ENCODE peak calls at places on chromosomes 7 and 10, in ten cellular contexts. One of them, this sample, is unnamed.

GRCh38 chr10:111142082-111142481 is 65.3 kb downstream of the ADRA2A start:
- DNase-seq in NCI-H1092: no peak
- DNase-seq in T-helper 1 cell: no peak
- DNase-seq in Caki2: no peak
- DNase-seq in activated CD8-positive, alpha-beta memory T cell treated with anti-CD3 and anti-CD28 coated beads for 48 hours: no peak
- DNase-seq in suprapubic skin: no peak
- DNase-seq in AG04450: no peak
- DNase-seq in AG09319: no peak
- DNase-seq in naive thymus-derived CD4-positive, alpha-beta T cell: no peak
- DNase-seq in IMR-90: no peak
- DNase-seq in this sample: no peak

GRCh38 chr7:329691-330281 is 39.8 kb downstream of the FOXL3 start:
- DNase-seq in IMR-90: no peak
- DNase-seq in NCI-H1092: no peak
- DNase-seq in AG04450: no peak
- DNase-seq in suprapubic skin: no peak
- DNase-seq in activated CD8-positive, alpha-beta memory T cell treated with anti-CD3 and anti-CD28 coated beads for 48 hours: no peak
- DNase-seq in AG09319: no peak
- DNase-seq in T-helper 1 cell: no peak
- DNase-seq in naive thymus-derived CD4-positive, alpha-beta T cell: no peak
- DNase-seq in Caki2: no peak
- DNase-seq in this sample: no peak

GRCh38 chr10:37490266-37490665 is 364.9 kb downstream of the ANKRD30A start:
- DNase-seq in AG04450: no peak
- DNase-seq in T-helper 1 cell: no peak
- DNase-seq in Caki2: no peak
- DNase-seq in AG09319: no peak
- DNase-seq in IMR-90: no peak
- DNase-seq in NCI-H1092: no peak
- DNase-seq in suprapubic skin: no peak
- DNase-seq in activated CD8-positive, alpha-beta memory T cell treated with anti-CD3 and anti-CD28 coated beads for 48 hours: no peak
- DNase-seq in naive thymus-derived CD4-positive, alpha-beta T cell: no peak
- DNase-seq in this sample: no peak

GRCh38 chr7:30662431-30662939 is 19.8 kb downstream of the CRHR2 start:
- DNase-seq in NCI-H1092: no peak
- DNase-seq in IMR-90: no peak
- DNase-seq in activated CD8-positive, alpha-beta memory T cell treated with anti-CD3 and anti-CD28 coated beads for 48 hours: no peak
- DNase-seq in T-helper 1 cell: no peak
- DNase-seq in AG09319: no peak
- DNase-seq in naive thymus-derived CD4-positive, alpha-beta T cell: no peak
- DNase-seq in suprapubic skin: no peak
- DNase-seq in AG04450: no peak
- DNase-seq in Caki2: no peak
- DNase-seq in this sample: no peak

GRCh38 chr10:15715619-15716227 is 4.0 kb downstream of the ITGA8 start:
- DNase-seq in IMR-90: no peak
- DNase-seq in Caki2: no peak
- DNase-seq in suprapubic skin: no peak
- DNase-seq in NCI-H1092: no peak
- DNase-seq in naive thymus-derived CD4-positive, alpha-beta T cell: no peak
- DNase-seq in activated CD8-positive, alpha-beta memory T cell treated with anti-CD3 and anti-CD28 coated beads for 48 hours: no peak
- DNase-seq in T-helper 1 cell: no peak
- DNase-seq in AG04450: no peak
- DNase-seq in AG09319: no peak
- DNase-seq in this sample: no peak

GRCh38 chr7:151240942-151241754 is 7.3 kb downstream of the SMARCD3 start:
- DNase-seq in AG04450: no peak
- DNase-seq in naive thymus-derived CD4-positive, alpha-beta T cell: no peak
- DNase-seq in T-helper 1 cell: no peak
- DNase-seq in Caki2: no peak
- DNase-seq in IMR-90: no peak
- DNase-seq in NCI-H1092: no peak
- DNase-seq in activated CD8-positive, alpha-beta memory T cell treated with anti-CD3 and anti-CD28 coated beads for 48 hours: no peak
- DNase-seq in AG09319: no peak
- DNase-seq in suprapubic skin: no peak
- DNase-seq in this sample: no peak

GRCh38 chr10:79936625-79937255 is 12.2 kb downstream of the SFTPD start:
- DNase-seq in T-helper 1 cell: no peak
- DNase-seq in activated CD8-positive, alpha-beta memory T cell treated with anti-CD3 and anti-CD28 coated beads for 48 hours: no peak
- DNase-seq in IMR-90: no peak
- DNase-seq in naive thymus-derived CD4-positive, alpha-beta T cell: no peak
- DNase-seq in NCI-H1092: no peak
- DNase-seq in Caki2: no peak
- DNase-seq in suprapubic skin: peak
- DNase-seq in AG09319: no peak
- DNase-seq in AG04450: no peak
- DNase-seq in this sample: no peak

GRCh38 chr10:47027108-47027811 is 116.0 kb downstream of the PTPN20 start:
- DNase-seq in AG04450: no peak
- DNase-seq in NCI-H1092: no peak
- DNase-seq in suprapubic skin: peak
- DNase-seq in Caki2: no peak
- DNase-seq in T-helper 1 cell: no peak
- DNase-seq in AG09319: no peak
- DNase-seq in activated CD8-positive, alpha-beta memory T cell treated with anti-CD3 and anti-CD28 coated beads for 48 hours: no peak
- DNase-seq in IMR-90: no peak
- DNase-seq in naive thymus-derived CD4-positive, alpha-beta T cell: no peak
- DNase-seq in this sample: no peak

GRCh38 chr10:2043379-2043778 is 306.1 kb upstream of the ADARB2 start:
- DNase-seq in NCI-H1092: no peak
- DNase-seq in T-helper 1 cell: no peak
- DNase-seq in IMR-90: no peak
- DNase-seq in Caki2: no peak
- DNase-seq in AG04450: no peak
- DNase-seq in activated CD8-positive, alpha-beta memory T cell treated with anti-CD3 and anti-CD28 coated beads for 48 hours: no peak
- DNase-seq in AG09319: no peak
- DNase-seq in suprapubic skin: no peak
- DNase-seq in naive thymus-derived CD4-positive, alpha-beta T cell: no peak
- DNase-seq in this sample: no peak

GRCh38 chr7:20778063-20778721 is 8.5 kb downstream of the SP8 start:
- DNase-seq in T-helper 1 cell: no peak
- DNase-seq in IMR-90: no peak
- DNase-seq in NCI-H1092: no peak
- DNase-seq in AG09319: peak
- DNase-seq in suprapubic skin: no peak
- DNase-seq in naive thymus-derived CD4-positive, alpha-beta T cell: no peak
- DNase-seq in Caki2: peak
- DNase-seq in AG04450: no peak
- DNase-seq in activated CD8-positive, alpha-beta memory T cell treated with anti-CD3 and anti-CD28 coated beads for 48 hours: no peak
- DNase-seq in this sample: no peak

This sample was measured in COR-L47.